ENCODE peak calls at places on chromosomes 2 and 18, in five cellular contexts. B is lower leg skin, E is AG10803, X is cardiac fibroblast, J is heart left ventricle. D is an unnamed sample.

GRCh38 chr2:112493858-112494648 is 12.1 kb downstream of the TTL start:
- DNase-seq in B (no peak), J (no peak), X (peak; percentile 83), E (peak; percentile 78), D (no peak)

GRCh38 chr2:26316041-26316440 is 29.9 kb upstream of the SELENOI start:
- DNase-seq in E (peak; percentile 15), J (no peak), X (no peak), B (no peak), D (no peak)

GRCh38 chr2:237427807-237428506 is 14.0 kb upstream of the COL6A3 start:
- DNase-seq in J (no peak), X (no peak), E (no peak), B (peak; percentile 57), D (no peak)

GRCh38 chr2:174753038-174753633 is 11.1 kb downstream of the CHRNA1 start:
- DNase-seq in J (no peak), X (no peak), B (peak; percentile 78), E (no peak), D (no peak)

GRCh38 chr2:145919507-145919906 is 1399.6 kb upstream of the ZEB2 start:
- DNase-seq in J (no peak), E (peak; percentile 1), X (peak; percentile 42), B (no peak), D (no peak)

GRCh38 chr2:225025917-225026571 is 16.2 kb downstream of the DOCK10 start:
- DNase-seq in X (peak; percentile 91), B (no peak), J (no peak), E (peak; percentile 93), D (no peak)

GRCh38 chr18:36314754-36315153 is 17.2 kb downstream of the FHOD3 start:
- DNase-seq in E (peak; percentile 93), B (no peak), J (no peak), X (peak; percentile 95), D (no peak)

GRCh38 chr18:48036641-48037421 is 106.4 kb upstream of the SMAD2 start:
- DNase-seq in E (no peak), B (peak; percentile 79), J (no peak), X (no peak), D (peak; percentile 23)

GRCh38 chr2:232982926-232983668 is 30.0 kb downstream of the NGEF start:
- DNase-seq in J (no peak), X (no peak), B (peak; percentile 76), E (no peak), D (no peak)

GRCh38 chr2:160652236-160652635 is 158.6 kb upstream of the RBMS1 start:
- DNase-seq in B (peak; percentile 84), J (peak; percentile 42), E (peak; percentile 24), X (peak; percentile 70), D (no peak)

GRCh38 chr2:183232161-183232865 is 108.1 kb downstream of the NUP35 start:
- DNase-seq in J (no peak), E (peak; percentile 23), B (no peak), X (peak; percentile 17), D (no peak)

GRCh38 chr2:174636979-174637378 is 39.4 kb upstream of the WIPF1 start:
- DNase-seq in E (no peak), B (no peak), J (no peak), X (no peak), D (no peak)

GRCh38 chr2:43225788-43226557 is 433 bp downstream of the ZFP36L2 start:
- DNase-seq in X (peak; percentile 74), B (peak; percentile 91), E (peak; percentile 64), J (peak; percentile 81), D (peak; percentile 65)

GRCh38 chr2:157178865-157179264 is 78.6 kb upstream of the GALNT5 start:
- DNase-seq in B (no peak), J (no peak), X (no peak), E (no peak), D (no peak)

GRCh38 chr2:3634631-3635091 is 23.3 kb upstream of the ALLC start:
- DNase-seq in J (no peak), X (no peak), E (no peak), B (peak; percentile 76), D (peak; percentile 59)

GRCh38 chr18:11761553-11761952 is 72.5 kb downstream of the GNAL start:
- DNase-seq in E (no peak), J (no peak), X (no peak), B (no peak), D (no peak)

GRCh38 chr18:34801769-34802168 is 91.7 kb downstream of the DTNA start:
- DNase-seq in X (peak; percentile 63), J (no peak), E (peak; percentile 72), B (no peak), D (no peak)

GRCh38 chr18:9612215-9612830 is 2.0 kb downstream of the PPP4R1 start:
- DNase-seq in X (peak; percentile 64), J (no peak), B (no peak), E (peak; percentile 61), D (no peak)

GRCh38 chr18:74534150-74534969 is at the start of gene CNDP1:
- DNase-seq in E (no peak), B (peak; percentile 56), X (no peak), J (no peak), D (peak; percentile 49)

GRCh38 chr2:234792566-234792965 is 159.3 kb upstream of the SH3BP4 start:
- DNase-seq in J (no peak), X (peak; percentile 61), E (peak; percentile 67), B (peak; percentile 74), D (no peak)

GRCh38 chr2:237495521-237496117 is 8.6 kb downstream of the MLPH start:
- DNase-seq in X (no peak), J (no peak), B (no peak), E (no peak), D (no peak)

GRCh38 chr2:23146011-23146410 is 239.0 kb upstream of the KLHL29 start:
- DNase-seq in X (no peak), E (no peak), J (no peak), B (no peak), D (no peak)

GRCh38 chr2:96260404-96261260 is 5.2 kb downstream of the TMEM127 start:
- DNase-seq in X (peak; percentile 93), B (no peak), J (peak; percentile 87), E (peak; percentile 88), D (peak; percentile 83)

GRCh38 chr2:53768233-53768542 is 584 bp downstream of the CHAC2 start:
- DNase-seq in J (no peak), X (peak; percentile 51), B (no peak), E (peak; percentile 33), D (no peak)

GRCh38 chr18:10032331-10032979 is 118.6 kb downstream of the VAPA start:
- DNase-seq in E (no peak), J (peak; percentile 49), B (peak; percentile 80), X (no peak), D (no peak)

GRCh38 chr2:121360566-121361300 is 75.7 kb upstream of the TFCP2L1 start:
- DNase-seq in J (peak; percentile 68), X (peak; percentile 93), E (peak; percentile 70), B (no peak), D (no peak)

GRCh38 chr2:187117483-187117882 is 268.5 kb upstream of the ZSWIM2 start:
- DNase-seq in X (peak; percentile 20), J (no peak), E (no peak), B (no peak), D (no peak)

GRCh38 chr18:40708726-40709125 is 1246.3 kb upstream of the PIK3C3 start:
- DNase-seq in B (no peak), E (no peak), J (no peak), X (peak; percentile 5), D (no peak)

GRCh38 chr2:8424997-8425900 is 256.6 kb upstream of the ID2 start:
- DNase-seq in E (no peak), B (no peak), X (no peak), J (no peak), D (no peak)

GRCh38 chr2:65580824-65581223 is 148.4 kb upstream of the SPRED2 start:
- DNase-seq in B (peak; percentile 12), E (no peak), X (no peak), J (no peak), D (no peak)

GRCh38 chr18:55415258-55415871 is 172.6 kb downstream of the TCF4 start:
- DNase-seq in J (peak; percentile 92), X (peak; percentile 93), E (peak; percentile 86), B (peak; percentile 97), D (peak; percentile 88)

GRCh38 chr18:77067315-77068061 is 65.1 kb downstream of the MBP start:
- DNase-seq in J (peak; percentile 61), B (peak; percentile 93), X (peak; percentile 96), E (peak; percentile 80), D (peak; percentile 86)

GRCh38 chr2:79721966-79722365 is 209.1 kb downstream of the CTNNA2 start:
- DNase-seq in X (peak; percentile 52), J (no peak), B (no peak), E (peak; percentile 49), D (no peak)

GRCh38 chr2:219001100-219001576 is 7.9 kb upstream of the CRYBA2 start:
- DNase-seq in E (no peak), X (no peak), B (no peak), J (no peak), D (no peak)

GRCh38 chr2:121736140-121736461 is 574 bp downstream of the NIFK start:
- DNase-seq in B (no peak), X (no peak), E (no peak), J (no peak), D (no peak)

GRCh38 chr2:234164499-234165409 is 114.3 kb downstream of the SPP2 start:
- DNase-seq in X (no peak), J (no peak), B (no peak), E (no peak), D (no peak)

GRCh38 chr2:241607162-241607885 is 29.6 kb downstream of the THAP4 start:
- DNase-seq in J (no peak), E (no peak), B (no peak), X (no peak), D (no peak)

GRCh38 chr18:12274793-12275192 is 20.6 kb downstream of the CIDEA start:
- DNase-seq in B (no peak), X (no peak), E (no peak), J (no peak), D (no peak)

GRCh38 chr2:215839309-215839708 is 174.0 kb downstream of the MREG start:
- DNase-seq in E (no peak), J (peak; percentile 46), X (no peak), B (no peak), D (no peak)
- TF ChIP-seq CTCF in E (no peak), J (no peak), X (no peak), B (no peak), D (no peak)

GRCh38 chr18:75546964-75547363 is 119.5 kb upstream of the SMIM21 start:
- DNase-seq in B (no peak), J (no peak), X (no peak), E (no peak), D (no peak)
- TF ChIP-seq CTCF in B (no peak), J (no peak), X (no peak), E (no peak), D (no peak)

GRCh38 chr2:15299904-15300528 is 261.1 kb downstream of the NBAS start:
- DNase-seq in X (no peak), B (no peak), J (no peak), E (no peak), D (no peak)
- TF ChIP-seq CTCF in X (no peak), B (no peak), J (no peak), E (no peak), D (no peak)

GRCh38 chr2:126979039-126979438 is 80.3 kb downstream of the TEX51 start:
- DNase-seq in E (no peak), X (no peak), B (no peak), J (no peak), D (no peak)
- TF ChIP-seq CTCF in E (no peak), X (no peak), B (no peak), J (no peak), D (no peak)